ENCODE peak calls at places on chromosome 12, in seven cellular contexts. A is left lung; I is heart right ventricle; X is heart left ventricle; E is KBM-7; D is gastrocnemius medialis; K is activated CD8-positive, alpha-beta memory T cell treated with anti-CD3 and anti-CD28 coated beads for 1 hour. J is an unnamed sample.

GRCh38 chr12:95218852-95219171 is 1.2 kb downstream of the VEZT start:
- DNase-seq in K (no peak), D (no peak), A (no peak), X (no peak), I (no peak), E (peak; percentile 48), J (no peak)

GRCh38 chr12:20212658-20213387 is 155.5 kb upstream of the PDE3A start:
- DNase-seq in K (no peak), A (peak; percentile 77), E (peak; percentile 61), I (peak; percentile 89), X (peak; percentile 86), D (peak; percentile 76), J (peak; percentile 73)

GRCh38 chr12:40240779-40241178 is 16.0 kb downstream of the LRRK2 start:
- DNase-seq in X (no peak), D (no peak), E (no peak), A (no peak), K (no peak), I (no peak), J (no peak)

GRCh38 chr12:95762123-95762785 is 28.3 kb downstream of the NTN4 start:
- DNase-seq in E (no peak), I (no peak), K (no peak), D (no peak), A (no peak), X (no peak), J (no peak)

GRCh38 chr12:119659289-119659897 is 8.5 kb upstream of the PRKAB1 start:
- DNase-seq in X (no peak), E (peak; percentile 70), A (no peak), I (no peak), K (peak; percentile 8), D (no peak), J (no peak)

GRCh38 chr12:39764944-39765560 is 145.4 kb upstream of the ABCD2 start:
- DNase-seq in A (no peak), X (no peak), K (no peak), E (peak; percentile 32), D (no peak), I (no peak), J (no peak)

GRCh38 chr12:15700595-15700994 is 88.6 kb downstream of the EPS8 start:
- DNase-seq in A (no peak), X (no peak), K (no peak), I (peak; percentile 25), D (no peak), E (peak; percentile 85), J (no peak)

GRCh38 chr12:77998236-77998786 is 167.6 kb downstream of the NAV3 start:
- DNase-seq in K (no peak), D (no peak), I (no peak), A (no peak), E (no peak), X (no peak), J (no peak)

GRCh38 chr12:10466311-10466710 is 13.1 kb upstream of the KLRC1 start:
- DNase-seq in I (no peak), D (no peak), X (no peak), K (no peak), A (no peak), E (no peak), J (no peak)

GRCh38 chr12:121872546-121873223 is 14.0 kb upstream of the HPD start:
- DNase-seq in E (no peak), A (peak; percentile 55), I (peak; percentile 9), X (peak; percentile 16), D (no peak), K (no peak), J (peak; percentile 70)

J was measured in occipital lobe.